ENCODE peak calls at places on chromosomes 5 and 9, in four cellular contexts. V is WTC11; A is activated CD8-positive, alpha-beta memory T cell treated with anti-CD3 and anti-CD28 coated beads, Interleukin-2, amount 50 U/mL, for 4 hours; L is smooth muscle cell of the brain vasculature. E is an unnamed sample.

GRCh38 chr9:101514056-101514455 is 19.6 kb upstream of the RNF20 start:
- DNase-seq in V (no peak), A (no peak), L (no peak), E (no peak)

GRCh38 chr9:135604437-135605237 is 34.7 kb downstream of the GLT6D1 start:
- DNase-seq in V (no peak), A (peak; percentile 13), L (no peak), E (no peak)

GRCh38 chr9:88358743-88359142 is 29.5 kb upstream of the SPIN1 start:
- DNase-seq in V (no peak), A (no peak), L (no peak), E (no peak)

GRCh38 chr5:74357827-74358226 is 282.7 kb downstream of the ENC1 start:
- DNase-seq in V (no peak), A (no peak), L (no peak), E (no peak)

GRCh38 chr9:82531795-82532194 is 531.1 kb downstream of the RASEF start:
- DNase-seq in V (no peak), A (no peak), L (no peak), E (no peak)

GRCh38 chr9:130689937-130690700 is 3.5 kb upstream of the EXOSC2 start:
- DNase-seq in V (peak; percentile 42), A (no peak), L (no peak), E (peak; percentile 73)

GRCh38 chr5:169831331-169831730 is 149.0 kb downstream of the INSYN2B start:
- DNase-seq in V (no peak), A (no peak), L (no peak), E (peak; percentile 44)

GRCh38 chr5:35626108-35626507 is 8.4 kb downstream of the SPEF2 start:
- DNase-seq in V (no peak), A (no peak), L (no peak), E (no peak)

GRCh38 chr5:16457451-16457850 is 8.1 kb downstream of the ZNF622 start:
- DNase-seq in V (no peak), A (no peak), L (no peak), E (no peak)

GRCh38 chr9:137312852-137313325 is 10.8 kb upstream of the NRARP start:
- DNase-seq in V (no peak), A (no peak), L (no peak), E (no peak)

GRCh38 chr9:37938121-37938906 is 34.4 kb upstream of the SLC25A51 start:
- DNase-seq in V (no peak), A (no peak), L (no peak), E (no peak)

GRCh38 chr5:143031781-143032724 is 261.9 kb downstream of the ARHGAP26 start:
- DNase-seq in V (no peak), A (no peak), L (no peak), E (no peak)

GRCh38 chr5:155575861-155576260 is 562.3 kb downstream of the KIF4B start:
- DNase-seq in V (no peak), A (no peak), L (no peak), E (no peak)

GRCh38 chr9:36721846-36722588 is 149.3 kb downstream of the MELK start:
- DNase-seq in V (no peak), A (no peak), L (no peak), E (peak; percentile 64)

GRCh38 chr9:111179577-111179976 is 141.3 kb upstream of the LPAR1 start:
- DNase-seq in V (no peak), A (no peak), L (no peak), E (no peak)

GRCh38 chr9:34628656-34629491 is at the start of gene ARID3C:
- DNase-seq in V (peak; percentile 53), A (peak; percentile 56), L (no peak), E (peak; percentile 42)

GRCh38 chr5:143084452-143084851 is 314.3 kb downstream of the ARHGAP26 start:
- DNase-seq in V (no peak), A (no peak), L (no peak), E (no peak)

GRCh38 chr5:1324719-1325190 is 20.1 kb downstream of the CLPTM1L start:
- DNase-seq in V (peak; percentile 46), A (peak; percentile 6), L (no peak), E (no peak)

GRCh38 chr9:112012026-112012902 is 115.7 kb downstream of the UGCG start:
- DNase-seq in V (no peak), A (no peak), L (peak; percentile 86), E (no peak)

GRCh38 chr5:151155777-151156731 is 1.5 kb downstream of the ANXA6 start:
- DNase-seq in V (no peak), A (no peak), L (no peak), E (peak; percentile 1)

GRCh38 chr9:122325124-122325523 is 45.7 kb upstream of the PTGS1 start:
- DNase-seq in V (no peak), A (no peak), L (no peak), E (no peak)

GRCh38 chr9:107215381-107215780 is 67.7 kb upstream of the RAD23B start:
- DNase-seq in V (no peak), A (no peak), L (no peak), E (no peak)

GRCh38 chr9:136835162-136835931 is 6.9 kb upstream of the AJM1 start:
- DNase-seq in V (no peak), A (no peak), L (no peak), E (no peak)

GRCh38 chr9:76530458-76531100 is 71.6 kb downstream of the GCNT1 start:
- DNase-seq in V (no peak), A (no peak), L (no peak), E (no peak)

GRCh38 chr5:54471398-54471797 is 15.9 kb downstream of the HSPB3 start:
- DNase-seq in V (no peak), A (no peak), L (no peak), E (no peak)

GRCh38 chr5:35617435-35618296 is at the start of gene SPEF2:
- DNase-seq in V (peak; percentile 90), A (peak; percentile 78), L (peak; percentile 68), E (peak; percentile 75)

GRCh38 chr5:140821375-140822280 is at the start of gene PCDHA5:
- DNase-seq in V (no peak), A (no peak), L (no peak), E (no peak)

GRCh38 chr5:147485046-147485445 is 24.8 kb downstream of the DPYSL3 start:
- DNase-seq in V (no peak), A (no peak), L (no peak), E (no peak)

GRCh38 chr9:99868845-99869244 is 37.6 kb upstream of the STX17 start:
- DNase-seq in V (no peak), A (no peak), L (no peak), E (no peak)

GRCh38 chr5:151958111-151958510 is 33.5 kb upstream of the GLRA1 start:
- DNase-seq in V (no peak), A (no peak), L (no peak), E (no peak)

GRCh38 chr5:89929173-89929572 is 480.4 kb downstream of the CETN3 start:
- DNase-seq in V (peak; percentile 14), A (no peak), L (no peak), E (no peak)

GRCh38 chr9:120580591-120580896 is 577 bp upstream of the CDK5RAP2 start:
- DNase-seq in V (no peak), A (no peak), L (no peak), E (no peak)

GRCh38 chr9:103714992-103715391 is 379.1 kb upstream of the SMC2 start:
- DNase-seq in V (peak; percentile 59), A (no peak), L (no peak), E (no peak)